ENCODE peak calls at places on chromosomes 1 and 21, in five cellular contexts. One of them, this sample, is unnamed.
A peak's percentile ranks its signal among the peaks of the same experiment; 100 is the strongest.

GRCh38 chr1:202654079-202654478 is 56.2 kb downstream of the SYT2 start:
- DNase-seq in A549: no peak
- DNase-seq in neural progenitor cell: no peak
- DNase-seq in stimulated activated naive CD4-positive, alpha-beta T cell: no peak
- DNase-seq in memory B cell: no peak
- DNase-seq in this sample: no peak

GRCh38 chr1:156618853-156619581 is at the start of gene HAPLN2:
- DNase-seq in A549: peak; percentile 56
- DNase-seq in neural progenitor cell: peak; percentile 72
- DNase-seq in stimulated activated naive CD4-positive, alpha-beta T cell: peak; percentile 8
- DNase-seq in memory B cell: no peak
- DNase-seq in this sample: no peak

GRCh38 chr1:48817505-48818114 is 40.9 kb upstream of the BEND5 start:
- DNase-seq in A549: peak; percentile 8
- DNase-seq in neural progenitor cell: peak; percentile 77
- DNase-seq in stimulated activated naive CD4-positive, alpha-beta T cell: no peak
- DNase-seq in memory B cell: peak; percentile 42
- DNase-seq in this sample: peak; percentile 67

GRCh38 chr1:21449906-21450305 is 10.0 kb downstream of the NBPF3 start:
- DNase-seq in A549: no peak
- DNase-seq in neural progenitor cell: no peak
- DNase-seq in stimulated activated naive CD4-positive, alpha-beta T cell: no peak
- DNase-seq in memory B cell: no peak
- DNase-seq in this sample: no peak

GRCh38 chr1:1614204-1614953 is 921 bp upstream of the MIB2 start:
- DNase-seq in A549: no peak
- DNase-seq in neural progenitor cell: no peak
- DNase-seq in stimulated activated naive CD4-positive, alpha-beta T cell: peak; percentile 54
- DNase-seq in memory B cell: no peak
- DNase-seq in this sample: peak; percentile 44

GRCh38 chr1:231818342-231818741 is 191.8 kb downstream of the DISC1 start:
- DNase-seq in A549: no peak
- DNase-seq in neural progenitor cell: no peak
- DNase-seq in stimulated activated naive CD4-positive, alpha-beta T cell: no peak
- DNase-seq in memory B cell: no peak
- DNase-seq in this sample: peak; percentile 48

GRCh38 chr1:67149179-67149770 is 14.5 kb upstream of the C1orf141 start:
- DNase-seq in A549: peak; percentile 18
- DNase-seq in neural progenitor cell: peak; percentile 84
- DNase-seq in stimulated activated naive CD4-positive, alpha-beta T cell: peak; percentile 31
- DNase-seq in memory B cell: peak; percentile 58
- DNase-seq in this sample: peak; percentile 45

GRCh38 chr21:38136201-38136600 is 120.6 kb upstream of the KCNJ15 start:
- DNase-seq in A549: no peak
- DNase-seq in neural progenitor cell: no peak
- DNase-seq in stimulated activated naive CD4-positive, alpha-beta T cell: no peak
- DNase-seq in memory B cell: no peak
- DNase-seq in this sample: no peak

GRCh38 chr1:162670928-162671663 is 38.8 kb downstream of the DDR2 start:
- DNase-seq in A549: no peak
- DNase-seq in neural progenitor cell: no peak
- DNase-seq in stimulated activated naive CD4-positive, alpha-beta T cell: no peak
- DNase-seq in memory B cell: no peak
- DNase-seq in this sample: no peak

GRCh38 chr1:70790232-70790923 is 257.2 kb downstream of the PTGER3 start:
- DNase-seq in A549: no peak
- DNase-seq in neural progenitor cell: no peak
- DNase-seq in stimulated activated naive CD4-positive, alpha-beta T cell: no peak
- DNase-seq in memory B cell: no peak
- DNase-seq in this sample: no peak

GRCh38 chr1:16615253-16616252 is 2.2 kb upstream of the NBPF1 start:
- DNase-seq in A549: no peak
- DNase-seq in neural progenitor cell: no peak
- DNase-seq in stimulated activated naive CD4-positive, alpha-beta T cell: no peak
- DNase-seq in memory B cell: no peak
- DNase-seq in this sample: no peak

GRCh38 chr1:183567584-183567983 is 22.7 kb downstream of the NCF2 start:
- DNase-seq in A549: no peak
- DNase-seq in neural progenitor cell: no peak
- DNase-seq in stimulated activated naive CD4-positive, alpha-beta T cell: no peak
- DNase-seq in memory B cell: peak; percentile 30
- DNase-seq in this sample: peak; percentile 64

GRCh38 chr1:8217011-8217711 is 100.8 kb upstream of the SLC45A1 start:
- DNase-seq in A549: no peak
- DNase-seq in neural progenitor cell: peak; percentile 74
- DNase-seq in stimulated activated naive CD4-positive, alpha-beta T cell: no peak
- DNase-seq in memory B cell: no peak
- DNase-seq in this sample: peak; percentile 72

GRCh38 chr1:92136316-92136715 is 56.2 kb downstream of the BTBD8 start:
- DNase-seq in A549: no peak
- DNase-seq in neural progenitor cell: no peak
- DNase-seq in stimulated activated naive CD4-positive, alpha-beta T cell: no peak
- DNase-seq in memory B cell: no peak
- DNase-seq in this sample: no peak

GRCh38 chr21:43585924-43586411 is 73.3 kb downstream of the HSF2BP start:
- DNase-seq in A549: peak; percentile 78
- DNase-seq in neural progenitor cell: peak; percentile 79
- DNase-seq in stimulated activated naive CD4-positive, alpha-beta T cell: no peak
- DNase-seq in memory B cell: no peak
- DNase-seq in this sample: no peak

GRCh38 chr1:115031595-115031994 is 2.0 kb downstream of the TSHB start:
- DNase-seq in A549: no peak
- DNase-seq in neural progenitor cell: no peak
- DNase-seq in stimulated activated naive CD4-positive, alpha-beta T cell: no peak
- DNase-seq in memory B cell: no peak
- DNase-seq in this sample: no peak

GRCh38 chr21:33078907-33079582 is 9.1 kb downstream of the OLIG1 start:
- DNase-seq in A549: peak; percentile 36
- DNase-seq in neural progenitor cell: no peak
- DNase-seq in stimulated activated naive CD4-positive, alpha-beta T cell: no peak
- DNase-seq in memory B cell: no peak
- DNase-seq in this sample: no peak

GRCh38 chr1:62312698-62313097 is 6.5 kb downstream of the KANK4 start:
- DNase-seq in A549: no peak
- DNase-seq in neural progenitor cell: no peak
- DNase-seq in stimulated activated naive CD4-positive, alpha-beta T cell: no peak
- DNase-seq in memory B cell: no peak
- DNase-seq in this sample: no peak

GRCh38 chr21:46458315-46459023 is at the start of gene DIP2A:
- DNase-seq in A549: peak; percentile 95
- DNase-seq in neural progenitor cell: peak; percentile 100
- DNase-seq in stimulated activated naive CD4-positive, alpha-beta T cell: peak; percentile 88
- DNase-seq in memory B cell: peak; percentile 94
- DNase-seq in this sample: peak; percentile 98

GRCh38 chr1:227192163-227192562 is 126.1 kb downstream of the CDC42BPA start:
- DNase-seq in A549: no peak
- DNase-seq in neural progenitor cell: no peak
- DNase-seq in stimulated activated naive CD4-positive, alpha-beta T cell: no peak
- DNase-seq in memory B cell: no peak
- DNase-seq in this sample: no peak

GRCh38 chr1:171817511-171818265 is 23.6 kb upstream of the DNM3 start:
- DNase-seq in A549: peak; percentile 85
- DNase-seq in neural progenitor cell: peak; percentile 38
- DNase-seq in stimulated activated naive CD4-positive, alpha-beta T cell: no peak
- DNase-seq in memory B cell: no peak
- DNase-seq in this sample: no peak

GRCh38 chr21:38894899-38895298 is 89.2 kb downstream of the ETS2 start:
- DNase-seq in A549: no peak
- DNase-seq in neural progenitor cell: no peak
- DNase-seq in stimulated activated naive CD4-positive, alpha-beta T cell: no peak
- DNase-seq in memory B cell: no peak
- DNase-seq in this sample: no peak

GRCh38 chr1:209433649-209434031 is 149.9 kb upstream of the CAMK1G start:
- DNase-seq in A549: no peak
- DNase-seq in neural progenitor cell: no peak
- DNase-seq in stimulated activated naive CD4-positive, alpha-beta T cell: no peak
- DNase-seq in memory B cell: no peak
- DNase-seq in this sample: no peak

GRCh38 chr1:54200519-54200997 is 591 bp downstream of the MRPL37 start:
- DNase-seq in A549: no peak
- DNase-seq in neural progenitor cell: no peak
- DNase-seq in stimulated activated naive CD4-positive, alpha-beta T cell: no peak
- DNase-seq in memory B cell: no peak
- DNase-seq in this sample: no peak

GRCh38 chr21:15006594-15007230 is 58.1 kb downstream of the NRIP1 start:
- DNase-seq in A549: no peak
- DNase-seq in neural progenitor cell: no peak
- DNase-seq in stimulated activated naive CD4-positive, alpha-beta T cell: no peak
- DNase-seq in memory B cell: no peak
- DNase-seq in this sample: no peak

This sample was measured in left ventricle myocardium superior.